ENCODE peak calls at places on chromosomes 7 and 10, in eight cellular contexts. U is spleen, S is uterus, T is lower lobe of right lung, C is A549, N is H9, Q is prostate gland, P is GM23338. J is an unnamed sample.
A peak's percentile ranks its signal among the peaks of the same experiment; 100 is the strongest.

GRCh38 chr7:1639578-1640175 is 30.4 kb upstream of the ELFN1 start:
- DNase-seq in S (no peak), U (no peak), P (no peak), C (no peak), N (no peak), T (peak; percentile 31), Q (no peak), J (no peak)

GRCh38 chr7:140676303-140676702 is 3.6 kb downstream of the ADCK2 start:
- DNase-seq in U (no peak), P (no peak), C (no peak), Q (no peak), N (no peak), S (no peak), T (no peak), J (no peak)

GRCh38 chr10:131804551-131805295 is 96.1 kb upstream of the PPP2R2D start:
- DNase-seq in N (no peak), U (no peak), C (no peak), T (no peak), P (no peak), S (no peak), Q (no peak), J (peak; percentile 38)

GRCh38 chr10:1739751-1740150 is 2.4 kb upstream of the ADARB2 start:
- DNase-seq in P (no peak), S (no peak), C (no peak), U (no peak), Q (no peak), T (no peak), N (peak; percentile 72), J (no peak)

GRCh38 chr10:128721851-128722250 is 595.6 kb upstream of the MKI67 start:
- DNase-seq in N (no peak), T (no peak), U (no peak), S (no peak), C (no peak), P (no peak), Q (no peak), J (no peak)

GRCh38 chr7:19972872-19973271 is 199.5 kb upstream of the TMEM196 start:
- DNase-seq in C (no peak), T (no peak), U (no peak), S (no peak), N (no peak), Q (no peak), P (no peak), J (no peak)

GRCh38 chr7:149777551-149778326 is 4.4 kb upstream of the ZNF467 start:
- DNase-seq in U (peak; percentile 77), Q (no peak), P (no peak), S (no peak), N (no peak), T (no peak), C (no peak), J (no peak)

GRCh38 chr7:6636741-6637543 is at the start of gene ZNF316:
- DNase-seq in C (peak; percentile 71), T (peak; percentile 79), S (peak; percentile 51), N (no peak), U (peak; percentile 94), P (no peak), Q (peak; percentile 29), J (peak; percentile 75)

GRCh38 chr10:77666821-77667220 is 29.2 kb upstream of the KCNMA1 start:
- DNase-seq in C (no peak), S (no peak), P (no peak), Q (no peak), U (no peak), N (no peak), T (no peak), J (no peak)

GRCh38 chr7:85890244-85890811 is 703.5 kb upstream of the SEMA3D start:
- DNase-seq in C (peak; percentile 10), T (no peak), S (no peak), Q (no peak), N (no peak), U (no peak), P (peak; percentile 60), J (no peak)

GRCh38 chr7:99128076-99128950 is 15.6 kb downstream of the SMURF1 start:
- DNase-seq in P (no peak), C (no peak), S (no peak), Q (peak; percentile 79), N (no peak), T (no peak), U (no peak), J (no peak)

GRCh38 chr7:41979834-41980307 is 257.1 kb downstream of the GLI3 start:
- DNase-seq in U (no peak), T (no peak), Q (no peak), N (peak; percentile 50), P (peak; percentile 84), S (peak; percentile 52), C (peak; percentile 23), J (no peak)

GRCh38 chr10:133564816-133565215 is 567 bp downstream of the SYCE1 start:
- DNase-seq in P (no peak), C (no peak), Q (no peak), S (no peak), N (no peak), T (no peak), U (no peak), J (no peak)

GRCh38 chr10:31866118-31866670 is 62.4 kb downstream of the ARHGAP12 start:
- DNase-seq in U (no peak), S (no peak), T (no peak), Q (no peak), C (peak; percentile 47), N (no peak), P (no peak), J (no peak)

GRCh38 chr7:154795014-154795413 is 207.9 kb downstream of the PAXIP1 start:
- DNase-seq in T (no peak), U (no peak), P (no peak), N (peak; percentile 66), S (no peak), Q (no peak), C (no peak), J (no peak)

GRCh38 chr7:96238976-96239766 is 82.7 kb downstream of the SLC25A13 start:
- DNase-seq in S (no peak), T (no peak), N (no peak), Q (no peak), P (no peak), U (no peak), C (no peak), J (no peak)

GRCh38 chr7:31327071-31327470 is 13.5 kb downstream of the NEUROD6 start:
- DNase-seq in P (peak; percentile 58), S (no peak), T (no peak), Q (no peak), N (peak; percentile 38), C (no peak), U (no peak), J (no peak)

GRCh38 chr10:9853405-9854010 is 1164.2 kb upstream of the CELF2 start:
- DNase-seq in T (no peak), P (no peak), U (no peak), C (no peak), Q (no peak), N (no peak), S (no peak), J (no peak)

GRCh38 chr7:8035647-8036518 is 67.3 kb downstream of the GLCCI1 start:
- DNase-seq in N (peak; percentile 33), S (no peak), Q (no peak), T (no peak), P (peak; percentile 64), U (no peak), C (no peak), J (no peak)

GRCh38 chr7:80453699-80454340 is 58.0 kb downstream of the GNAT3 start:
- DNase-seq in U (no peak), S (no peak), N (no peak), P (peak; percentile 31), Q (no peak), T (no peak), C (peak; percentile 10), J (no peak)

GRCh38 chr7:131486346-131486745 is 70.1 kb downstream of the PODXL start:
- DNase-seq in Q (no peak), S (no peak), T (no peak), C (no peak), U (no peak), P (no peak), N (no peak), J (no peak)

GRCh38 chr7:48742046-48742445 is 182.3 kb upstream of the CDC14C start:
- DNase-seq in S (no peak), U (no peak), C (no peak), T (no peak), P (no peak), Q (no peak), N (no peak), J (no peak)

GRCh38 chr10:69871074-69871473 is 69.4 kb downstream of the COL13A1 start:
- DNase-seq in T (no peak), P (peak; percentile 56), N (peak; percentile 65), C (no peak), Q (no peak), S (no peak), U (no peak), J (no peak)
- H3K4me1 ChIP-seq in T (peaks cover 10% of the 10 kb centered on the region), P (peaks cover 64% of the 10 kb centered on the region), N (peaks cover 38% of the 10 kb centered on the region), C (peaks cover 24% of the 10 kb centered on the region), Q (no peaks in the 10 kb centered on the region), S (no peaks in the 10 kb centered on the region), U (peaks cover 39% of the 10 kb centered on the region), J (no peaks in the 10 kb centered on the region)

DNA sequence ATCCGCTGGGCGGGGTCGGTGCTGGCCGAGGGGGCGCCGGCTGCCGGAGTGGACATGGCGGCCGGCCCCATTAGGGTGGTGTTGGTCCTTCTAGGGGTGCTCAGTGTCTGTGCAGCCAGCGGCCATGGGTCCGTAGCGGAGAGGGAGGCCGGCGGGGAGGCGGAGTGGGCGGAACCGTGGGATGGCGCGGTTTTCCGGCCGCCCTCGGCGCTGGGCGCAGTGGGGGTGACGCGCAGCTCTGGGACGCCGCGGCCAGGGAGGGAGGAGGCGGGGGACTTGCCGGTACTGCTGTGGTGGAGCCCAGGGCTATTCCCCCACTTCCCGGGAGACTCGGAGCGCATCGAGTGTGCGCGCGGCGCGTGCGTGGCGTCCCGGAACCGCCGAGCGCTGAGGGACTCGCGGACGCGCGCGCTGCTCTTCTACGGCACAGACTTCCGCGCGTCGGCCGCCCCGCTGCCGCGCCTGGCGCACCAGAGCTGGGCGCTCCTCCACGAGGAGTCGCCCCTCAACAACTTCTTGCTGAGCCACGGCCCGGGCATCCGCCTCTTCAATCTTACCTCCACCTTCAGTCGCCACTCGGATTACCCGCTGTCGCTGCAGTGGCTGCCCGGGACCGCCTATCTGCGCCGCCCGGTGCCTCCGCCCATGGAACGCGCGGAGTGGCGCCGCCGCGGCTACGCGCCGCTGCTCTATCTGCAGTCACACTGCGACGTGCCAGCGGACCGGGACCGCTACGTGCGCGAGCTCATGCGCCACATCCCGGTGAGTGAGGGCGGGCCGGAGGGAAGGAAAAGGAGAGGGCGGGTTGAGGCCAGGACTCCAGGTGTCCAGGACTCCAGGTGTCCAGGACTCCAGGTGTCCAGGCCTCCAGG is 9.3 kb upstream of the CHCHD1 start:
- DNase-seq in T (peak; percentile 91), C (peak; percentile 69), U (peak; percentile 96), S (peak; percentile 76), P (peak; percentile 83), N (peak; percentile 83), Q (peak; percentile 61), J (peak; percentile 45)
- TF ChIP-seq CTCF in T (no peak), C (no peak), U (peak; percentile 37), S (peak; percentile 21), P (no peak), N (peak; percentile 24), Q (peak; percentile 34), J (peak; percentile 2)

GRCh38 chr7:66697451-66698438 is 42.8 kb upstream of the RABGEF1 start:
- DNase-seq in T (no peak), Q (no peak), C (no peak), P (no peak), U (no peak), S (peak; percentile 36), N (no peak), J (peak; percentile 83)
- H3K27ac ChIP-seq in T (no peak overlapping the region), Q (no peak overlapping the region), C (no peak overlapping the region), P (no peak overlapping the region), U (no peak overlapping the region), S (no peak overlapping the region), N (no peak overlapping the region), J (peak overlapping the region; percentile 76)

GRCh38 chr7:158805414-158805813 is 23.9 kb downstream of the ESYT2 start:
- DNase-seq in S (no peak), P (no peak), T (no peak), C (no peak), N (no peak), Q (no peak), U (no peak), J (no peak)
- H3K4me1 ChIP-seq in S (no peaks in the 10 kb centered on the region), P (peaks cover 9% of the 10 kb centered on the region), T (peaks cover 16% of the 10 kb centered on the region), C (peaks cover 41% of the 10 kb centered on the region), N (no peaks in the 10 kb centered on the region), Q (no peaks in the 10 kb centered on the region), U (peaks cover 41% of the 10 kb centered on the region), J (peaks cover 13% of the 10 kb centered on the region)

J was measured in ascending aorta.